ENCODE peak calls at places on chromosome 19, in ten cellular contexts. B is CD4-positive, CD25-positive, alpha-beta regulatory T cell; K is A549; J is SK-MEL-5; G is CD4-positive, alpha-beta T cell; E is activated T-cell treated with anti-CD3 and anti-CD28 coated beads for 1 hour; P is hippocampal formation; Q is astrocyte of the spinal cord; C is T-cell; F is fibroblast of mammary gland. D is an unnamed sample.

GRCh38 chr19:16457195-16457953 is 14.4 kb downstream of the EPS15L1 start:
- DNase-seq in J (peak; percentile 30), G (no peak), K (no peak), E (no peak), Q (no peak), C (no peak), F (peak; percentile 53), B (no peak), P (no peak), D (no peak)

GRCh38 chr19:52923782-52924593 is 760 bp upstream of the ZNF888 start:
- DNase-seq in F (peak; percentile 48), K (no peak), P (no peak), E (no peak), B (no peak), J (no peak), C (no peak), G (no peak), Q (no peak), D (no peak)

GRCh38 chr19:44596428-44597130 is 16.8 kb upstream of the IGSF23 start:
- DNase-seq in P (no peak), C (no peak), F (no peak), G (no peak), B (no peak), K (peak; percentile 72), Q (no peak), J (no peak), E (no peak), D (no peak)

GRCh38 chr19:20607943-20608342 is 42.4 kb upstream of the ZNF737 start:
- DNase-seq in K (no peak), Q (no peak), P (no peak), J (no peak), C (no peak), F (no peak), G (no peak), B (no peak), E (no peak), D (no peak)

GRCh38 chr19:38012944-38013343 is 105.9 kb downstream of the SIPA1L3 start:
- DNase-seq in K (no peak), F (no peak), P (no peak), E (no peak), G (no peak), B (no peak), J (no peak), Q (no peak), C (no peak), D (no peak)

GRCh38 chr19:56273563-56274117 is 1.1 kb downstream of the EDDM13 start:
- DNase-seq in Q (peak; percentile 8), F (peak; percentile 53), J (no peak), C (no peak), P (no peak), E (no peak), B (no peak), K (no peak), G (no peak), D (no peak)

GRCh38 chr19:8161135-8161646 is 11.8 kb upstream of the FBN3 start:
- DNase-seq in P (no peak), F (peak; percentile 49), K (peak; percentile 58), C (no peak), B (no peak), Q (no peak), J (peak; percentile 33), G (no peak), E (no peak), D (no peak)

GRCh38 chr19:13162749-13163608 is 12.8 kb downstream of the IER2 start:
- DNase-seq in P (peak; percentile 85), F (peak; percentile 98), J (peak; percentile 95), K (peak; percentile 99), C (peak; percentile 73), Q (peak; percentile 97), G (peak; percentile 78), E (peak; percentile 67), B (peak; percentile 56), D (peak; percentile 94)

GRCh38 chr19:30719189-30719990 is 347.2 kb downstream of the ZNF536 start:
- DNase-seq in J (peak; percentile 18), K (peak; percentile 33), C (no peak), P (no peak), F (peak; percentile 6), B (no peak), Q (peak; percentile 2), E (no peak), G (no peak), D (no peak)

GRCh38 chr19:6161271-6161850 is 25.9 kb downstream of the ACSBG2 start:
- DNase-seq in C (peak; percentile 72), Q (no peak), E (peak; percentile 21), B (peak; percentile 81), J (peak; percentile 45), P (no peak), F (peak; percentile 6), K (peak; percentile 48), G (peak; percentile 52), D (peak; percentile 14)

GRCh38 chr19:32464279-32464678 is 58.7 kb downstream of the DPY19L3 start:
- DNase-seq in C (no peak), J (peak; percentile 45), E (no peak), K (peak; percentile 44), Q (peak; percentile 23), G (no peak), B (no peak), F (peak; percentile 18), P (peak; percentile 23), D (peak; percentile 6)

GRCh38 chr19:55305491-55305890 is 19.6 kb downstream of the TMEM150B start:
- DNase-seq in F (no peak), C (peak; percentile 62), G (peak; percentile 46), J (peak; percentile 40), P (no peak), B (peak; percentile 59), K (peak; percentile 62), E (peak; percentile 35), Q (no peak), D (no peak)

GRCh38 chr19:1088419-1089066 is 6.6 kb downstream of the POLR2E start:
- DNase-seq in P (no peak), B (no peak), G (peak; percentile 50), E (no peak), C (no peak), K (no peak), F (no peak), J (no peak), Q (no peak), D (no peak)

GRCh38 chr19:49997709-49998108 is 27.5 kb downstream of the VRK3 start:
- DNase-seq in E (no peak), G (no peak), P (peak; percentile 10), Q (no peak), C (no peak), F (peak; percentile 30), B (peak; percentile 13), K (peak; percentile 76), J (peak; percentile 81), D (no peak)

GRCh38 chr19:43474487-43474886 is 9.1 kb upstream of the LYPD3 start:
- DNase-seq in K (no peak), E (no peak), Q (no peak), B (no peak), J (no peak), F (no peak), G (no peak), P (no peak), C (no peak), D (no peak)

GRCh38 chr19:47842941-47843340 is 16.1 kb upstream of the TPRX2 start:
- DNase-seq in K (no peak), G (no peak), C (no peak), E (no peak), Q (no peak), B (no peak), J (no peak), P (no peak), F (no peak), D (no peak)

GRCh38 chr19:49216076-49216475 is 58.5 kb downstream of the TRPM4 start:
- DNase-seq in C (no peak), B (no peak), F (peak; percentile 41), K (peak; percentile 37), P (no peak), E (no peak), Q (no peak), G (no peak), J (peak; percentile 44), D (no peak)

GRCh38 chr19:17158584-17158983 is 56.6 kb upstream of the USE1 start:
- DNase-seq in F (no peak), C (no peak), J (no peak), E (no peak), P (no peak), G (no peak), K (no peak), Q (no peak), B (no peak), D (no peak)

GRCh38 chr19:5392476-5392875 is 51.9 kb upstream of the PTPRS start:
- DNase-seq in F (no peak), G (no peak), Q (no peak), E (no peak), C (no peak), K (no peak), J (no peak), P (no peak), B (no peak), D (no peak)

GRCh38 chr19:38298841-38299680 is 5.0 kb upstream of the C19orf33 start:
- DNase-seq in Q (peak; percentile 22), K (no peak), E (no peak), B (no peak), C (no peak), J (no peak), G (no peak), P (no peak), F (no peak), D (no peak)

GRCh38 chr19:19749332-19750130 is 16.6 kb upstream of the ZNF14 start:
- DNase-seq in F (no peak), B (no peak), G (no peak), Q (no peak), C (no peak), K (no peak), E (no peak), J (no peak), P (no peak), D (no peak)

GRCh38 chr19:56333506-56333905 is 18.9 kb upstream of the ZSCAN5A start:
- DNase-seq in E (peak; percentile 15), Q (peak; percentile 47), F (peak; percentile 59), B (peak; percentile 34), K (peak; percentile 70), P (no peak), C (peak; percentile 23), G (peak; percentile 23), J (peak; percentile 79), D (peak; percentile 60)